ENCODE peak calls at places on chromosome 18, in eight cellular contexts. One of them, this sample, is unnamed.

GRCh38 chr18:37322497-37323035 is 243.0 kb downstream of the CELF4 start:
- DNase-seq in fibroblast of the aortic adventitia: peak; percentile 30
- DNase-seq in right atrium auricular region: no peak
- DNase-seq in GM12878: no peak
- DNase-seq in osteoblast: peak; percentile 95
- DNase-seq in GM12865: peak; percentile 42
- DNase-seq in heart left ventricle: peak; percentile 20
- DNase-seq in HepG2: peak; percentile 31
- DNase-seq in this sample: peak; percentile 68

GRCh38 chr18:59646946-59647307 is 50.3 kb downstream of the CCBE1 start:
- DNase-seq in GM12865: no peak
- DNase-seq in osteoblast: peak; percentile 85
- DNase-seq in GM12878: no peak
- DNase-seq in right atrium auricular region: no peak
- DNase-seq in fibroblast of the aortic adventitia: peak; percentile 22
- DNase-seq in heart left ventricle: no peak
- DNase-seq in HepG2: no peak
- DNase-seq in this sample: no peak

GRCh38 chr18:27750014-27750413 is 426.9 kb downstream of the CDH2 start:
- DNase-seq in fibroblast of the aortic adventitia: peak; percentile 73
- DNase-seq in GM12878: no peak
- DNase-seq in heart left ventricle: no peak
- DNase-seq in right atrium auricular region: no peak
- DNase-seq in GM12865: peak; percentile 34
- DNase-seq in osteoblast: peak; percentile 71
- DNase-seq in HepG2: peak; percentile 16
- DNase-seq in this sample: peak; percentile 69

GRCh38 chr18:33116376-33116775 is 324.1 kb downstream of the CCDC178 start:
- DNase-seq in GM12878: no peak
- DNase-seq in right atrium auricular region: no peak
- DNase-seq in heart left ventricle: no peak
- DNase-seq in HepG2: no peak
- DNase-seq in osteoblast: no peak
- DNase-seq in fibroblast of the aortic adventitia: no peak
- DNase-seq in GM12865: no peak
- DNase-seq in this sample: no peak

GRCh38 chr18:12008842-12009580 is 27.7 kb downstream of the IMPA2 start:
- DNase-seq in right atrium auricular region: no peak
- DNase-seq in GM12878: no peak
- DNase-seq in heart left ventricle: no peak
- DNase-seq in fibroblast of the aortic adventitia: no peak
- DNase-seq in HepG2: peak; percentile 37
- DNase-seq in osteoblast: no peak
- DNase-seq in GM12865: no peak
- DNase-seq in this sample: no peak

GRCh38 chr18:3455090-3455640 is 5.2 kb downstream of the TGIF1 start:
- DNase-seq in right atrium auricular region: no peak
- DNase-seq in fibroblast of the aortic adventitia: peak; percentile 47
- DNase-seq in GM12878: no peak
- DNase-seq in HepG2: no peak
- DNase-seq in GM12865: no peak
- DNase-seq in heart left ventricle: no peak
- DNase-seq in osteoblast: no peak
- DNase-seq in this sample: no peak

GRCh38 chr18:2380101-2380500 is 191.2 kb downstream of the METTL4 start:
- DNase-seq in GM12878: no peak
- DNase-seq in osteoblast: no peak
- DNase-seq in HepG2: no peak
- DNase-seq in right atrium auricular region: no peak
- DNase-seq in fibroblast of the aortic adventitia: no peak
- DNase-seq in GM12865: no peak
- DNase-seq in heart left ventricle: no peak
- DNase-seq in this sample: no peak

GRCh38 chr18:11320981-11321380 is 171.6 kb upstream of the PIEZO2 start:
- DNase-seq in fibroblast of the aortic adventitia: peak; percentile 24
- DNase-seq in osteoblast: no peak
- DNase-seq in right atrium auricular region: no peak
- DNase-seq in GM12865: peak; percentile 34
- DNase-seq in HepG2: no peak
- DNase-seq in heart left ventricle: no peak
- DNase-seq in GM12878: no peak
- DNase-seq in this sample: no peak

GRCh38 chr18:45596048-45596447 is 19.2 kb upstream of the SLC14A2 start:
- DNase-seq in GM12865: no peak
- DNase-seq in osteoblast: no peak
- DNase-seq in heart left ventricle: no peak
- DNase-seq in right atrium auricular region: no peak
- DNase-seq in GM12878: no peak
- DNase-seq in HepG2: no peak
- DNase-seq in fibroblast of the aortic adventitia: no peak
- DNase-seq in this sample: no peak

GRCh38 chr18:75455249-75456183 is 28.0 kb upstream of the SMIM21 start:
- DNase-seq in GM12878: no peak
- DNase-seq in HepG2: no peak
- DNase-seq in right atrium auricular region: no peak
- DNase-seq in heart left ventricle: no peak
- DNase-seq in GM12865: no peak
- DNase-seq in osteoblast: peak; percentile 83
- DNase-seq in fibroblast of the aortic adventitia: peak; percentile 27
- DNase-seq in this sample: peak; percentile 37

GRCh38 chr18:31942301-31942998 is 478 bp downstream of the TRAPPC8 start:
- DNase-seq in heart left ventricle: peak; percentile 33
- DNase-seq in osteoblast: peak; percentile 86
- DNase-seq in GM12878: no peak
- DNase-seq in fibroblast of the aortic adventitia: peak; percentile 35
- DNase-seq in right atrium auricular region: no peak
- DNase-seq in GM12865: peak; percentile 64
- DNase-seq in HepG2: no peak
- DNase-seq in this sample: peak; percentile 44

GRCh38 chr18:31943895-31944816 is 1.2 kb upstream of the TRAPPC8 start:
- DNase-seq in osteoblast: no peak
- DNase-seq in heart left ventricle: no peak
- DNase-seq in GM12878: no peak
- DNase-seq in fibroblast of the aortic adventitia: no peak
- DNase-seq in GM12865: no peak
- DNase-seq in right atrium auricular region: no peak
- DNase-seq in HepG2: no peak
- DNase-seq in this sample: no peak

GRCh38 chr18:31946305-31947046 is 3.5 kb upstream of the TRAPPC8 start:
- DNase-seq in GM12878: no peak
- DNase-seq in fibroblast of the aortic adventitia: no peak
- DNase-seq in heart left ventricle: no peak
- DNase-seq in right atrium auricular region: no peak
- DNase-seq in HepG2: no peak
- DNase-seq in GM12865: no peak
- DNase-seq in osteoblast: no peak
- DNase-seq in this sample: no peak

GRCh38 chr18:31941010-31941809 is 1.7 kb downstream of the TRAPPC8 start:
- DNase-seq in fibroblast of the aortic adventitia: no peak
- DNase-seq in heart left ventricle: no peak
- DNase-seq in GM12865: no peak
- DNase-seq in GM12878: no peak
- DNase-seq in HepG2: peak; percentile 6
- DNase-seq in right atrium auricular region: no peak
- DNase-seq in osteoblast: no peak
- DNase-seq in this sample: no peak

GRCh38 chr18:31942999-31943894 is at the start of gene TRAPPC8:
- DNase-seq in heart left ventricle: peak; percentile 98
- DNase-seq in osteoblast: peak; percentile 99
- DNase-seq in fibroblast of the aortic adventitia: peak; percentile 98
- DNase-seq in HepG2: peak; percentile 98
- DNase-seq in GM12865: peak; percentile 99
- DNase-seq in GM12878: peak; percentile 87
- DNase-seq in right atrium auricular region: peak; percentile 99
- DNase-seq in this sample: peak; percentile 94
- TF ChIP-seq CTCF in heart left ventricle: no peak
- TF ChIP-seq CTCF in osteoblast: no peak
- TF ChIP-seq CTCF in fibroblast of the aortic adventitia: no peak
- TF ChIP-seq CTCF in HepG2: peak; percentile 66
- TF ChIP-seq CTCF in GM12865: peak; percentile 14
- TF ChIP-seq CTCF in GM12878: peak; percentile 20
- TF ChIP-seq CTCF in right atrium auricular region: no peak
- TF ChIP-seq CTCF in this sample: no peak

DNA sequence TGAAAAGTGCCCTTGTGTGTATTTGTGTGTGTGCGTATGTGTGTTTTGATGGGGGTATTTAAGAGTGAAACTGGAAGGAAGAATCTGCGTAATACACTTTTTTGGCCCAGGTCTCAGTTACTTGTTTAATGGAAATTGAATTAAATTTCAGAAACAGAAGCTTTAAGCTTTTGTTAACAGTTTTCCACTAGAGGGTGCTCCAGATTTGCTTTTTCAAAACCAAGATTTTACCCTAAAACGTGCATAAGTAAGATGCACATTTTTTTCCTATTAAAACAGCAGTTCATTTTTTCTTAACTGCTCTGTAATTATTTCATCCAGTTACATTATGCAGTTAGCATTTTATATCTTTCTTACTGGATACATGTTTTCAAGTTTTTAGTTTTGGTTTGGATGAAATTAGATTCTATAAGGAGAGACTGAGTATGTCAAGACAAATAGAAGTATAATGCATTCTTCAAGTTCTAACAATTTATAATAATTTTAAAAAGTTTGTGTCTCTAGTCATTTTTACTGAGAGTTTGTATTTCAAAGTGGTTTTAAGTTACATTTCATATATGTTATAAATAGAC is 97.2 kb downstream of the PIK3C3 start:
- DNase-seq in GM12878: no peak
- DNase-seq in fibroblast of the aortic adventitia: peak; percentile 65
- DNase-seq in right atrium auricular region: no peak
- DNase-seq in heart left ventricle: no peak
- DNase-seq in GM12865: no peak
- DNase-seq in HepG2: no peak
- DNase-seq in osteoblast: peak; percentile 13
- DNase-seq in this sample: no peak
- TF ChIP-seq CTCF in GM12878: peak; percentile 31
- TF ChIP-seq CTCF in fibroblast of the aortic adventitia: peak; percentile 67
- TF ChIP-seq CTCF in right atrium auricular region: peak; percentile 30
- TF ChIP-seq CTCF in heart left ventricle: no peak
- TF ChIP-seq CTCF in GM12865: no peak
- TF ChIP-seq CTCF in HepG2: no peak
- TF ChIP-seq CTCF in osteoblast: peak; percentile 64
- TF ChIP-seq CTCF in this sample: peak; percentile 29

GRCh38 chr18:48541026-48541746 is 2.4 kb downstream of the CTIF start:
- DNase-seq in GM12878: no peak
- DNase-seq in fibroblast of the aortic adventitia: peak; percentile 80
- DNase-seq in GM12865: peak; percentile 54
- DNase-seq in osteoblast: peak; percentile 95
- DNase-seq in heart left ventricle: peak; percentile 80
- DNase-seq in HepG2: no peak
- DNase-seq in right atrium auricular region: peak; percentile 79
- DNase-seq in this sample: peak; percentile 75
- TF ChIP-seq CTCF in GM12878: no peak
- TF ChIP-seq CTCF in fibroblast of the aortic adventitia: no peak
- TF ChIP-seq CTCF in GM12865: no peak
- TF ChIP-seq CTCF in osteoblast: no peak
- TF ChIP-seq CTCF in heart left ventricle: no peak
- TF ChIP-seq CTCF in HepG2: peak; percentile 24
- TF ChIP-seq CTCF in right atrium auricular region: no peak
- TF ChIP-seq CTCF in this sample: no peak

DNA sequence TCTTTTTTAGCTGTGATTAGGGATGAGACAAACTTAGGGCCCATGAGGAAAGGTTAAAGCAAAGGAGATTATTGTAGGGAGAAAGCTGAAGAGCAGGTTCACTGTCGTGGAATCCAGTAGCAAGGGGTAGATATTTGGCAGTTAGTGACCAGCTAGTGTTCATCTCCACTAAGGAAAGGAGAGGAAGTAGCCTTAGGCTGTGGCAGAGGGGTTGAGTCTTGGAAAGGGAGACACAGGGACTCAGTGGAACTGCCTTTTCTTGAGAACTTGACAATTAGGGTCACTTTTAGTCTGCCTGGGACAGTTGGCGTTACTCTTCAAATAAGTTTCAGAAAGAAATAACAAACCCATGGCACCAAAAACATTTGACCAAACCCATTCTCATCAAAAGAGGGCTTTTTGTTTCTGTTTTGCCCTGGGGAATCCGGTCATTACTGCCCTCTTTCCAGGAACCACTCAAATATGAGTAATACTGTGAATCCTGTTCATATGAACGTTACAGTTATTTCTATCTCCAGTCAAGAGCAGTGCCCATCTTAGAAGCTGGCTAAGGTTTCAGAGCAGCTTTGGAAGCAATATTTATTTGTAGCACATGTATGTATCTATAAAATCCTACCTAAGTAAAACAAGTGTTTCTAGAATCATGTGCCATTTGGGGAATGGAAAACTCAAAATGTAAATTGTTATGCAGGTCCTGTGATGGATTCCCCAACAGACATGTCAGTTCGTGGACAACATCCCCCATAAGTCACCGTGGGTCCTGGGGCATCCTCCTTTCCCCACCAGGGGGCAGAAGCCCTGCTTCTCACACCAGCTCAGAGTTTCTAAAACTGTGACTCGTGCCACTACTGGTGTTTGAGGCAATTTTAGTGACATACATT is 77.3 kb upstream of the PHLPP1 start:
- DNase-seq in fibroblast of the aortic adventitia: no peak
- DNase-seq in GM12865: peak; percentile 79
- DNase-seq in HepG2: peak; percentile 28
- DNase-seq in right atrium auricular region: no peak
- DNase-seq in heart left ventricle: no peak
- DNase-seq in osteoblast: no peak
- DNase-seq in GM12878: no peak
- DNase-seq in this sample: peak; percentile 51
- TF ChIP-seq CTCF in fibroblast of the aortic adventitia: peak; percentile 54
- TF ChIP-seq CTCF in GM12865: peak; percentile 77
- TF ChIP-seq CTCF in HepG2: peak; percentile 70
- TF ChIP-seq CTCF in right atrium auricular region: peak; percentile 48
- TF ChIP-seq CTCF in heart left ventricle: peak; percentile 17
- TF ChIP-seq CTCF in osteoblast: peak; percentile 57
- TF ChIP-seq CTCF in GM12878: peak; percentile 84
- TF ChIP-seq CTCF in this sample: peak; percentile 61

DNA sequence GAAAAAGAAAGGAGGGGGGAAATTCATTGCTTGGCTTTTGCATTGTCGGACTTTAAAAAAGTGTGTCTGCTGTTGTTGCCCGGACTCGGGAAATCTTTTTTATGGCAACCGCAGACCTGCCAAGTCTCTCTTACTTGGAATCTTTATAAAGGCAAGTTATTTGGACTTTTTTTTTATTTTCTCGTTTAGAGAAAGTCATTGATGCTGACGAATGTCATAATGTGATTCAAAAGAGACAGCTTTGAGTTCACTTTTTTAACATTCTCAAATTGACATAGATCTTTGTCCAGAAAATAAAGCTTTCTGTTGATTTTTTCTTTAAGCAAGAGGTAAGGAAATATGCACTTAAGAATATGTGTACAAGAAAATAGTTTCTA is 651 bp upstream of the ZNF521 start:
- DNase-seq in GM12878: no peak
- DNase-seq in right atrium auricular region: no peak
- DNase-seq in GM12865: no peak
- DNase-seq in heart left ventricle: no peak
- DNase-seq in osteoblast: no peak
- DNase-seq in fibroblast of the aortic adventitia: no peak
- DNase-seq in HepG2: no peak
- DNase-seq in this sample: no peak
- TF ChIP-seq CTCF in GM12878: no peak
- TF ChIP-seq CTCF in right atrium auricular region: peak; percentile 2
- TF ChIP-seq CTCF in GM12865: no peak
- TF ChIP-seq CTCF in heart left ventricle: peak; percentile 0
- TF ChIP-seq CTCF in osteoblast: peak; percentile 2
- TF ChIP-seq CTCF in fibroblast of the aortic adventitia: no peak
- TF ChIP-seq CTCF in HepG2: no peak
- TF ChIP-seq CTCF in this sample: peak; percentile 9

GRCh38 chr18:13796515-13796914 is 27.4 kb upstream of the MC5R start:
- DNase-seq in GM12865: no peak
- DNase-seq in HepG2: no peak
- DNase-seq in fibroblast of the aortic adventitia: no peak
- DNase-seq in right atrium auricular region: no peak
- DNase-seq in osteoblast: no peak
- DNase-seq in GM12878: no peak
- DNase-seq in heart left ventricle: no peak
- DNase-seq in this sample: no peak
- TF ChIP-seq CTCF in GM12865: no peak
- TF ChIP-seq CTCF in HepG2: peak; percentile 59
- TF ChIP-seq CTCF in fibroblast of the aortic adventitia: no peak
- TF ChIP-seq CTCF in right atrium auricular region: no peak
- TF ChIP-seq CTCF in osteoblast: no peak
- TF ChIP-seq CTCF in GM12878: no peak
- TF ChIP-seq CTCF in heart left ventricle: no peak
- TF ChIP-seq CTCF in this sample: no peak